ENCODE peak calls at places on chromosomes 16 and 17, in ten cellular contexts. R is spleen, O is IMR-90, G is lower leg skin, H is Peyer's patch, T is A549, B is AG10803, K is Calu3, J is HFF-Myc, X is heart left ventricle. N is an unnamed sample.

GRCh38 chr17:37802712-37803416 is 58.0 kb upstream of the HNF1B start:
- DNase-seq in R (no peak), O (peak; percentile 80), G (no peak), H (no peak), T (no peak), B (peak; percentile 89), K (no peak), J (no peak), X (peak; percentile 36), N (peak; percentile 86)

GRCh38 chr16:2237552-2238395 is 1.5 kb downstream of the DNASE1L2 start:
- DNase-seq in R (no peak), O (no peak), G (no peak), H (no peak), T (no peak), B (no peak), K (no peak), J (no peak), X (no peak), N (no peak)

GRCh38 chr17:66548158-66548557 is 245.7 kb downstream of the PRKCA start:
- DNase-seq in R (no peak), O (no peak), G (no peak), H (no peak), T (no peak), B (peak; percentile 69), K (no peak), J (no peak), X (no peak), N (no peak)

GRCh38 chr16:85123891-85124635 is 11.8 kb upstream of the CIBAR2 start:
- DNase-seq in R (no peak), O (peak; percentile 87), G (peak; percentile 93), H (no peak), T (no peak), B (peak; percentile 94), K (no peak), J (no peak), X (peak; percentile 65), N (peak; percentile 81)

GRCh38 chr16:87562201-87562600 is 40.1 kb upstream of the JPH3 start:
- DNase-seq in R (no peak), O (no peak), G (no peak), H (no peak), T (no peak), B (no peak), K (no peak), J (no peak), X (no peak), N (no peak)

GRCh38 chr16:3137267-3137666 is 2.4 kb downstream of the ZNF213 start:
- DNase-seq in R (no peak), O (no peak), G (no peak), H (no peak), T (no peak), B (no peak), K (no peak), J (no peak), X (no peak), N (no peak)

GRCh38 chr17:83075270-83075880 is 4.0 kb upstream of the METRNL start:
- DNase-seq in R (no peak), O (no peak), G (no peak), H (no peak), T (no peak), B (no peak), K (no peak), J (no peak), X (no peak), N (no peak)

GRCh38 chr17:82458885-82459424 is 414 bp downstream of the NARF start:
- DNase-seq in R (no peak), O (peak; percentile 19), G (no peak), H (no peak), T (no peak), B (peak; percentile 23), K (no peak), J (no peak), X (peak; percentile 32), N (no peak)

GRCh38 chr17:29617481-29618271 is 5.0 kb downstream of the CORO6 start:
- DNase-seq in R (peak; percentile 99), O (peak; percentile 49), G (peak; percentile 94), H (peak; percentile 88), T (peak; percentile 85), B (peak; percentile 72), K (peak; percentile 90), J (no peak), X (peak; percentile 73), N (no peak)

GRCh38 chr17:64732336-64733006 is 70.4 kb upstream of the SMURF2 start:
- DNase-seq in R (no peak), O (peak; percentile 81), G (peak; percentile 82), H (no peak), T (peak; percentile 57), B (peak; percentile 73), K (no peak), J (peak; percentile 82), X (peak; percentile 42), N (peak; percentile 39)

GRCh38 chr17:77948690-77949114 is 9.8 kb upstream of the TNRC6C start:
- DNase-seq in R (no peak), O (peak; percentile 59), G (peak; percentile 63), H (no peak), T (peak; percentile 74), B (peak; percentile 54), K (peak; percentile 39), J (peak; percentile 39), X (peak; percentile 16), N (peak; percentile 13)

DNA sequence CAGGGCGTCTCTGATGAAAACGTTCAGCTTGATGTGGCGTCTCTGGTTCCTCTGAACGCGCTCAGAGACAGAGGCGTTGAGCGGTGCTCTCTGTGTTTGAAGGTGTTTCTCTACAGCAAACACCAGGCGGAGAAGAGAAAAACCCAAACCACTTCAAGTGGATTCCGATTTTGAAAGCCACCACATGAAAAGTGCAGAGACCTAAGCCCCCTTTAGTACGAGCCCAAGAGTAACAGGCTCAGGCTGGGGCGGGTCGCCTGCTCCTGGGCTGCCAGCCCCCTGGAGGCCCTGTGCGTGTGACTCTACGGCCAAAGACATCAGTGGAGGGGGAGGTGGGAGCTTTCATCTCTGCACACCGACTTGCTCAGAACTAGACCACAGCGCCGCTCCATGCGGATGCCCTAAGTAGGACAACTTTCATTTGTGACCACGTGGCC is 328.4 kb downstream of the MAF start:
- DNase-seq in R (peak; percentile 81), O (no peak), G (no peak), H (no peak), T (no peak), B (no peak), K (no peak), J (no peak), X (no peak), N (no peak)
- TF ChIP-seq CTCF in R (no peak), O (no peak), G (no peak), H (no peak), T (no peak), B (no peak), K (no peak), J (no peak), X (no peak), N (no peak)

GRCh38 chr16:12544477-12545291 is 259.0 kb downstream of the CPPED1 start:
- DNase-seq in R (no peak), O (no peak), G (no peak), H (no peak), T (no peak), B (no peak), K (no peak), J (no peak), X (no peak), N (no peak)
- TF ChIP-seq CTCF in R (no peak), O (no peak), G (no peak), H (no peak), T (no peak), B (no peak), K (no peak), J (no peak), X (no peak), N (no peak)

GRCh38 chr17:72657467-72658317 is 434.8 kb downstream of the SLC39A11 start:
- DNase-seq in R (no peak), O (peak; percentile 41), G (no peak), H (no peak), T (peak; percentile 35), B (peak; percentile 12), K (peak; percentile 79), J (no peak), X (no peak), N (no peak)
- TF ChIP-seq CTCF in R (no peak), O (no peak), G (no peak), H (no peak), T (peak; percentile 53), B (no peak), K (no peak), J (no peak), X (no peak), N (peak; percentile 12)

DNA sequence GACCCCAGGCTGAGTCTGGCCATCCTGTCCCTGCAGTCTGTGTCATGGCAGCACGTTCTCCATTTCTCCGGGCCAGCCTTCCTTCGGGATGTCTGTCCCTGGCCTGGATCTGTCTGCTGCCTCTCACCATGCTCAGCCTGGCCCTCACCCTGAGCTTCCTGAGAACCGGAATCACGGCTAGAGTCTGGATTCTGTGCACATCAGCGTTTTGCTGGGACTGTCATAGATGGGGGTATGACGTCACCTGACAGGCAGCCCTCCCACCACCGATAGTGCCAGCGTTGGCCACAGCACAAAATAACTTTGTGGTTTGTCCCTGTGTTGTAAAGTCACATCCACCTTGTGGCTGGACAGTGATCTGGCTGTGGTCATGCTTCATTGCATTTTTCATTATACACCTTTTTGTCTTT is 59.2 kb downstream of the B9D1 start:
- DNase-seq in R (peak; percentile 79), O (no peak), G (no peak), H (no peak), T (no peak), B (no peak), K (no peak), J (no peak), X (no peak), N (no peak)
- TF ChIP-seq CTCF in R (no peak), O (no peak), G (no peak), H (no peak), T (no peak), B (no peak), K (no peak), J (no peak), X (no peak), N (no peak)

GRCh38 chr17:27293898-27294688 is at the start of gene WSB1:
- DNase-seq in R (peak; percentile 99), O (peak; percentile 89), G (peak; percentile 99), H (peak; percentile 96), T (peak; percentile 94), B (peak; percentile 92), K (peak; percentile 92), J (peak; percentile 49), X (peak; percentile 95), N (peak; percentile 63)
- TF ChIP-seq CTCF in R (no peak), O (peak; percentile 1), G (no peak), H (no peak), T (no peak), B (peak; percentile 6), K (no peak), J (no peak), X (no peak), N (no peak)

GRCh38 chr17:75894049-75894742 is 2.6 kb downstream of the TRIM65 start:
- DNase-seq in R (peak; percentile 68), O (no peak), G (peak; percentile 79), H (peak; percentile 43), T (no peak), B (no peak), K (no peak), J (no peak), X (no peak), N (no peak)
- TF ChIP-seq CTCF in R (no peak), O (no peak), G (no peak), H (no peak), T (no peak), B (no peak), K (no peak), J (no peak), X (no peak), N (no peak)

DNA sequence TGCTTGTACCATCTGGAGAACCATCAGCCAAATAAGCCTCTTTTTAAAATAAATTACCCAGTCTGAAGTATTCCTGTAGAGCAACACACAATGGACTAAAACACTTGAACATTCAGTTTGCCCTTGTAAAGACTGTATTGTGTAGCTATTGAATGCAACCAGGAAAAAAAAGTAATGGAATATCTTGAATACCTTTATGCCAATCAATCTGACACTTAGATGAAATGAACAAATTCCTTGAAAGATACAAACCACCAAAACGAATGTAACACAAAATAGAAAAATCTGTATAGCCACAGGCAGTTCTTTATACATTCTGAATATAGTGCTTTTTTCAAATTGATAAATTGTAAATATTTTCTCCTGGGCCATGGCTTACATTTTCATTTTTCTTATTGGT is 63.3 kb upstream of the KCNJ16 start:
- DNase-seq in R (no peak), O (no peak), G (no peak), H (no peak), T (no peak), B (no peak), K (no peak), J (no peak), X (no peak), N (no peak)
- TF ChIP-seq CTCF in R (no peak), O (no peak), G (no peak), H (no peak), T (no peak), B (no peak), K (no peak), J (no peak), X (no peak), N (no peak)

N was measured in astrocyte of the cerebellum.